ENCODE peak calls at places on chromosomes 2 and 18, in five cellular contexts. K is neuronal stem cell, L is brain microvascular endothelial cell, R is astrocyte of the spinal cord, B is prostate gland. T is an unnamed sample.

GRCh38 chr18:47809420-47809819 is 121.0 kb downstream of the SMAD2 start:
- DNase-seq in K (no peak), B (no peak), L (no peak), R (no peak), T (no peak)

GRCh38 chr2:150789376-150789905 is 302.0 kb upstream of the RND3 start:
- DNase-seq in B (no peak), R (no peak), K (no peak), L (no peak), T (no peak)

GRCh38 chr2:9184319-9184807 is 22.2 kb upstream of the ASAP2 start:
- DNase-seq in K (no peak), R (no peak), B (no peak), L (no peak), T (no peak)

GRCh38 chr2:7891312-7891711 is 790.5 kb upstream of the ID2 start:
- DNase-seq in R (no peak), B (no peak), L (no peak), K (no peak), T (no peak)

GRCh38 chr2:15311201-15311882 is 249.8 kb downstream of the NBAS start:
- DNase-seq in L (no peak), R (peak; percentile 29), K (no peak), B (no peak), T (no peak)

GRCh38 chr2:222903234-222904220 is 42.7 kb downstream of the ACSL3 start:
- DNase-seq in K (no peak), B (peak; percentile 16), R (peak; percentile 69), L (peak; percentile 66), T (no peak)

GRCh38 chr2:148201075-148202004 is 180.4 kb downstream of the MBD5 start:
- DNase-seq in R (peak; percentile 27), K (peak; percentile 35), L (peak; percentile 36), B (peak; percentile 5), T (no peak)

GRCh38 chr2:149819356-149819957 is 231.9 kb upstream of the MMADHC start:
- DNase-seq in R (no peak), L (no peak), K (no peak), B (no peak), T (no peak)

GRCh38 chr2:32611366-32611765 is 16.5 kb upstream of the TTC27 start:
- DNase-seq in R (no peak), K (no peak), L (no peak), B (no peak), T (no peak)

GRCh38 chr18:36757081-36757480 is 71.7 kb downstream of the TPGS2 start:
- DNase-seq in B (peak; percentile 28), K (peak; percentile 27), R (peak; percentile 70), L (peak; percentile 49), T (no peak)

GRCh38 chr2:109376796-109377495 is 236.8 kb downstream of the SEPTIN10 start:
- DNase-seq in L (no peak), K (no peak), R (no peak), B (no peak), T (no peak)

GRCh38 chr2:67456441-67456840 is 59.3 kb downstream of the ETAA1 start:
- DNase-seq in R (no peak), B (no peak), K (no peak), L (no peak), T (no peak)

GRCh38 chr18:36186461-36187137 is 698 bp upstream of the MOCOS start:
- DNase-seq in R (no peak), L (no peak), B (no peak), K (no peak), T (no peak)

GRCh38 chr2:52818958-52819357 is 948.6 kb upstream of the CHAC2 start:
- DNase-seq in B (no peak), L (no peak), K (no peak), R (no peak), T (no peak)

GRCh38 chr18:9578306-9578705 is 36.1 kb downstream of the PPP4R1 start:
- DNase-seq in B (no peak), K (no peak), L (no peak), R (no peak), T (no peak)

DNA sequence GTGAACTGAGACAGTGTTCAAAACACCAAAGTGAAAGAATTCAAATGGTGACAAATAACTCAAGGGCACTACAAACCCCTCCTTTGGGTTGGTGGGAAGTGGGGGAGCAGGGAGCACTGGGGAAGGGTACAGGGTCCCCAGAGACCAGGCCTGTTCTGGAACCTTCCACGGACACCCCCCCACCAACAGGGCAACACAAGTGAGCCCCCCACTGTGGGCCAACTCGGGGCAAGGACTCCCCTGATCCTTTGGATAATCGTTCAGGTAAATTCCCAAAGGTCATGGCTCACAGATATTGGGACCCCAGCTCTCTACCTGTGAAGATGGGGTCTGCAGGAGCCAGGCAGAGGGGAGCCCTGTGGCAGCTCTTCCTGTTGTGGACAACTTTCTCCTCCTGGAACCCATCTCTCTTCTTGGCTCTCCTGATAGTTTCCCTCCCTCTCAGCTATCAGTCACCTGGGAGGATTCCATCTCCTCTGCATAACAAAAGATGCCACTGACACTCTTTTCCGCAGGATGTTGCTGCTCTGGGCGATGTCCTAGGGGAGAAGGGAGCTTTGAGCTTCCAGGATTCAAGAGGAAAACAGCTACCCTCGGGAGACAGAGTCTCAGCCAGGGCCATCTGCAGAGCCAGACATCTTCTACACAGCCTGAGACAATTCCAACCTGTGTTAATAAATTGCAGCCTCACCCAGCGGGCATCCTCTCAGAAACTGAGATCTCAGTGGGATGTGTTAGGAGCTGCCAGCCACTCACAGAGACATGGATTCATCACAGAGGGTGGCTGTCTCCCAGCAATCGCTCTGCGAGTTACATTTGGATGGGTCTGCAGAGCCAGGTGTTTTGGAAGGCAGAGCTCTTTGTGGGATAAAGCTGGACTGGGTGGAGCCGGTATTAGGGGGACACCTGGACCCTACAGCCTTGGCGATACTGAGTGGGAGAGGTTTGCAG is 35.4 kb downstream of the MBP start:
- DNase-seq in L (no peak), R (no peak), K (no peak), B (no peak), T (no peak)
- H3K4me3 ChIP-seq in L (no peak overlapping the region), R (no peak overlapping the region), K (no peak overlapping the region), B (no peak overlapping the region), T (no peak overlapping the region)

DNA sequence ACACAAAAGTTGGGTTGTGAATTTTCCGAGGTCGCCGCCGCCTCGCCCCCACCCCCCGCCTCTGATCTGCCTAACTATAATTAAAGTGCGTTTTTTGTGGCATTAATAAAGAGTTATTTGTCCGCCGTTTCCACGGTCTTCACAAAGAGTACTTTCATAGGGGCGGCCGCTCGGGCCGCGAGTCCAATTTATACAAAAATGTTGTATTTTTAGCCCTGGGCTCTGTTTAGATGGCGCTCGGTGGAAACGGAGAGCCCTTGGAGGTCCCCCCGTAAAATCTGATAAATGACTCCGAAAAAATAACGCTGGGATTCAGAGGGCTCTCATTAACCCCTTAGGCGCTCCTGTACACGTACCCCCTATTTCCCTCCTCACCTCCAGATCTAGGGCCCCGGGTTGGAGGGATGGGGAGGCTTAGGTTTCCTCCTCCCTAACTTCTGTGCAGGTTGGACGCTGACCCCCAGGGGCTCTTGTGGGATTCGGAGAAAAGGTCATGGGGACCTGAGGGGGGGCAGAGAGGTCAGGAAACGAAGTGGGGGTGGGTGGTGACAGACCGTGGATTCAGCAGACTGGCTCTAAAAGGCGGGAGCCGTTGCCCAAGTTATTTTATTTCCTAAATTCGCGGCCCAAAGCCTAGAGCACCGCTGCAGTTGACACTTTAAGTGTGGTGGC is 1.9 kb downstream of the CYP26B1 start:
- DNase-seq in K (no peak), L (no peak), R (no peak), B (no peak), T (no peak)
- H3K4me3 ChIP-seq in K (no peak overlapping the region), L (no peak overlapping the region), R (no peak overlapping the region), B (peak overlapping the region; percentile 17), T (no peak overlapping the region)

DNA sequence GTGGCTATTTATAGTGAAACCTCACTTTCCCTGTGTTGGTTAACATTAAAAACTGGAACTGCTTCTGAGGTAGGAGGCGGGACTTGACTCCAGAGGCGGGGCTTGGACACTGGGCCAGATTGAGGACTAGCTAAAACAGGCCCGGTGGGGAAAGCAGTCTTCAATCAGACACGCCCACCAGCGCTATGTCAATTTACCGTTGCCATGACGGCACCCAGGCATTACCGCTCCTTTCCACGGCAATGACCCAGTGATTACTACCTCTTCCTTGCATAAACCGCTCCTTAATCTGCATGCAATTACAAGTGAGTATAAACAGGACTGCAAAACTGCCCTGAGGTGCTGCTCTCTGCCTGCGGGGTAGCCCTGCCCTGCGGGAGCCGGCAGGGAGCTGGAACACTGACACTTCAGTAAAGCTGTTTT is 35.3 kb downstream of the LRRFIP1 start:
- DNase-seq in R (peak; percentile 89), B (peak; percentile 98), K (peak; percentile 53), L (peak; percentile 86), T (peak; percentile 91)
- H3K4me3 ChIP-seq in R (no peak overlapping the region), B (no peak overlapping the region), K (no peak overlapping the region), L (no peak overlapping the region), T (no peak overlapping the region)

GRCh38 chr2:69018629-69019227 is 5.7 kb downstream of the ANTXR1 start:
- DNase-seq in B (no peak), K (no peak), L (no peak), R (no peak), T (no peak)
- H3K4me3 ChIP-seq in B (no peak overlapping the region), K (no peak overlapping the region), L (no peak overlapping the region), R (no peak overlapping the region), T (no peak overlapping the region)

DNA sequence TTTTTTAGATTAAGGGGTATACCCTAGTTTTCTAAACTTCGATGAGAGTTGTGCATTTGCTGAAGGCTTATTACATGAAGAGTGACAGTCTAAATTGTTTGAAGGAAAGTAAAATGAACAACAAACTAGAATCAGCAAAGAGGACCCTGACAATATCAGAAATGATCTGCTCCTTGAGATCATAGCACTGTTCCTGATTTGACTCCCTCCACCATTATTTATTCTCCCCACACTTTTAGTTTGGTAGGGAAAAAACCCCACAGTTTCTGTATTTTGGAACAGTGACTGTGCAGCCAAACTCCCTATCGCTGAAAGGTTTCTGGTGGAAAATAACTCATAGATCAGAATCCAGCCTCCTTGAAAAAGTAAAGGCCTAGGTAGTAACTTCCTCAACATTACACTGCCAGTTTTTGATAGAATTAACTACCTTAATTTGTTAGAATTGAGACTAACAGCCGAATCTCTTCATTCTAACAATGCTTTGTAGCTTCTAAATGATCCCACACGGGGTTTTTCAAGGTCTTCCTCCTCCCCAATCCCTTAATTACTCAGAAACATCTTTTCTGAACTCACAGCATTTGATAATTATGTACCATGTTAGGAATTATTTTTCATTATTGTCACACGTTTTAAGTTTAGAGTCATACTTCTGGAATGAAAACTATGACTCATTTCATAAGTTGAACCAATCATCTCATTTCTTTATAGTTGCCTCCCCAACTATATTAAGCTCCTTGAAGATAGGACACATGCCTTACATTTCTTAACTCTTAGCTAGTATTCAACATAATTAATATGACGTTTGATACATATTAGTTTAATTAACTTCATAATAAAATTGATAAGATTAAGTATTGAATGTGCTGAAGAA is 2.9 kb downstream of the MYL12A start:
- DNase-seq in L (no peak), R (peak; percentile 72), B (no peak), K (no peak), T (peak; percentile 33)
- H3K4me3 ChIP-seq in L (peak overlapping the region; percentile 97), R (peak overlapping the region; percentile 9), B (no peak overlapping the region), K (no peak overlapping the region), T (peak overlapping the region; percentile 17)

GRCh38 chr2:134718095-134718955 is 475 bp downstream of the TMEM163 start:
- DNase-seq in R (no peak), L (no peak), K (peak; percentile 27), B (no peak), T (no peak)
- H3K4me3 ChIP-seq in R (peak overlapping the region; percentile 5), L (peak overlapping the region; percentile 29), K (no peak overlapping the region), B (peak overlapping the region; percentile 14), T (peak overlapping the region; percentile 16)

DNA sequence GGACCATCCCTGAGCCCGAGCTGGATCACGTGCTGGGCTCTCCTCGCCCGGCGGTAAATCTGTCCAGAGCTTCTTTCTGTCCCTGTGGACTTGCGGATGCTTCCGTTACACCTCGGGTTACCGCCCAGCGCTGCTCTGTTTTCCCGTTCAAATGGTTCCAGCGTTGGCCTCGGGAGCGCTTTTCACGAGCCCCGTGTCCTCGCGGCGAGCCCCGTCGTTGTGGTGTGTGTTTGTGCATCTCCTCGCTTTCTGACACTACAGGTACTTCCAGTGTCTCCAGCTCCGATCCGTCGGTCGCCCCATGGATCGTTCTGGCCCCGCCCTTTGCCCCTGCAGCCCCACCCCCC is 77.4 kb downstream of the RTP5 start:
- DNase-seq in L (no peak), K (no peak), R (no peak), B (no peak), T (no peak)
- H3K4me3 ChIP-seq in L (no peak overlapping the region), K (no peak overlapping the region), R (no peak overlapping the region), B (no peak overlapping the region), T (no peak overlapping the region)

T was measured in skeletal muscle cell.